ENCODE peak calls at places on chromosome 6, in four cellular contexts. R is HEK293T, A is GM12878, Z is K562. P is an unnamed sample.

GRCh38 chr6:1873781-1874180 is 264.1 kb downstream of the FOXC1 start:
- DNase-seq in R (no peak), A (no peak), Z (no peak), P (no peak)

GRCh38 chr6:31178143-31179041 is 7.9 kb upstream of the POU5F1 start:
- DNase-seq in R (no peak), A (no peak), Z (no peak), P (no peak)

GRCh38 chr6:159654483-159655098 is 38.5 kb downstream of the SOD2 start:
- DNase-seq in R (peak), A (peak), Z (peak), P (peak)

GRCh38 chr6:166301611-166302529 is 6.3 kb downstream of the PRR18 start:
- DNase-seq in R (no peak), A (no peak), Z (no peak), P (peak)

GRCh38 chr6:129684903-129685639 is 24.9 kb downstream of the ARHGAP18 start:
- DNase-seq in R (no peak), A (no peak), Z (no peak), P (no peak)

GRCh38 chr6:129516787-129517186 is 193.2 kb downstream of the ARHGAP18 start:
- DNase-seq in R (no peak), A (no peak), Z (no peak), P (no peak)

GRCh38 chr6:53111865-53112264 is 36.8 kb downstream of the GCM1 start:
- DNase-seq in R (no peak), A (no peak), Z (no peak), P (no peak)

GRCh38 chr6:46584586-46584985 is 68.0 kb downstream of the CYP39A1 start:
- DNase-seq in R (no peak), A (no peak), Z (no peak), P (no peak)

GRCh38 chr6:155327326-155328073 is 13.2 kb upstream of the TFB1M start:
- DNase-seq in R (peak), A (no peak), Z (peak), P (peak)

GRCh38 chr6:158207452-158207788 is 39.3 kb downstream of the GTF2H5 start:
- DNase-seq in R (no peak), A (peak), Z (no peak), P (peak)

GRCh38 chr6:24448396-24448795 is 41.0 kb downstream of the GPLD1 start:
- DNase-seq in R (no peak), A (no peak), Z (no peak), P (no peak)

GRCh38 chr6:52109073-52109635 is 21.7 kb upstream of the PKHD1 start:
- DNase-seq in R (no peak), A (no peak), Z (no peak), P (no peak)

DNA sequence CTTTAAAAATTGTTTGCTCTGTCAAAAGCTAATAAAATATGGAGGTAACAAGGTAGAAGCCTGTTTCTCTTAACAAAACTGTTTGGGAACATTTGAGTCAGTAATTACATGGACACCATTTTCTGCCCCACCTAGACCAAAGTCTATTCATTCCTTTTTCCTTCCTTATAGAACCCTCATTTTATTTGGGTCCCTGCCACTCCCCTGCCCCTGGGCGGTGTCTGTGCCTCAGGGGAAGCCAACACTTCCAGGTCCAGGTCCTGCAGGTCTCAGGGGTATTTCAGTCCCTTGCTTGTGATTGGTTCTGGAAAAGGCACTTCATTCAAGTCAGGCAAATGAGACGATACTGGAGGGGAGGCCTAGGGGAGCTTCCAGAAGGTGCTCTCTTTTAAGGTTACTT is 42.3 kb downstream of the SLC35D3 start:
- DNase-seq in R (no peak), A (no peak), Z (no peak), P (no peak)
- TF ChIP-seq FOXK2 in R (no peak), A (no peak), Z (no peak), P (no peak)

GRCh38 chr6:9986273-9986672 is 428.6 kb downstream of the TFAP2A start:
- DNase-seq in R (no peak), A (no peak), Z (no peak), P (no peak)
- TF ChIP-seq FOXK2 in R (no peak), A (no peak), Z (no peak), P (no peak)

GRCh38 chr6:137080711-137081110 is 35.9 kb upstream of the IL20RA start:
- DNase-seq in R (no peak), A (no peak), Z (no peak), P (no peak)

GRCh38 chr6:137081997-137082396 is 37.2 kb upstream of the IL20RA start:
- DNase-seq in R (no peak), A (no peak), Z (no peak), P (no peak)

DNA sequence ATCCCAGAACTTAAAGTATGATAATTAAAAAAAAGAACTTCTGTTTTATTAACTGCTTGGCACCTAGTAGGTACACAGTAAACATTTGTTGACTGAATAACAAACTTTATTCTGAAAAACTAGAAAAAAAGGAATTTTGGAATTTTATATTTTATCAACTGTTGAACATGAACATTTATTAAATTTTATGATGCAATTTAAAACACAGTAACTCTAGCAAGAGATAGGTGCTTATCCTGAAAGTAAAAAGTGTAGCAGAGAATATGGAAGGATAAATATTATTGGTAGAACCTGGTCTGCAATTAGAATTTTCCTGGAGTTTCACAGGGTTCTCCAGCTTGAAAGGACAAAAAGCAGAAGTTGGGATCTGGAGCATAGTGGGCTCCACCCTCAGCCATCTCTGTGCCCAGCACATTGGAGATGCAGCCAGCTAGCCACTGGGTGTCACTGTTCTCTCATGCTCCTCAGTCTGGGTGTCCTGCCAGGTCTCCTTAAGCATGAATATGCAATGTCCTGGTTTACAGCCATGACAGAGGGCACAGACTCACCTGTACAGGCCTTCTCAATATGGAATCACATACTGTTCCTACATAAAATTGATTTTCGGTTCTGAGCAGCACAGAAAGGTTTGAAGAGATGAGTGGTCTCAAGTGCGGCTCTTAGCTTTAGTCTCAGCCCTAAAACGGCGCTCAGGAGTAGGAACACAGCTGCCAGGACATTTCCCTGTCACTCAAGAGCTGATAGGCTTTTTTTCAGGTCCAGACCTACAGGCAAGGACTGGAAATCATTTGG is 31.7 kb upstream of the IL20RA start:
- DNase-seq in R (peak), A (no peak), Z (peak), P (peak)
- TF ChIP-seq FOXK2 in R (no peak), A (no peak), Z (no peak), P (no peak)

GRCh38 chr6:79250559-79250958 is 16.1 kb upstream of the HMGN3 start:
- DNase-seq in R (no peak), A (no peak), Z (no peak), P (no peak)

GRCh38 chr6:79249136-79249535 is 14.7 kb upstream of the HMGN3 start:
- DNase-seq in R (no peak), A (no peak), Z (no peak), P (no peak)

GRCh38 chr6:79246891-79247290 is 12.4 kb upstream of the HMGN3 start:
- DNase-seq in R (no peak), A (peak), Z (no peak), P (no peak)

DNA sequence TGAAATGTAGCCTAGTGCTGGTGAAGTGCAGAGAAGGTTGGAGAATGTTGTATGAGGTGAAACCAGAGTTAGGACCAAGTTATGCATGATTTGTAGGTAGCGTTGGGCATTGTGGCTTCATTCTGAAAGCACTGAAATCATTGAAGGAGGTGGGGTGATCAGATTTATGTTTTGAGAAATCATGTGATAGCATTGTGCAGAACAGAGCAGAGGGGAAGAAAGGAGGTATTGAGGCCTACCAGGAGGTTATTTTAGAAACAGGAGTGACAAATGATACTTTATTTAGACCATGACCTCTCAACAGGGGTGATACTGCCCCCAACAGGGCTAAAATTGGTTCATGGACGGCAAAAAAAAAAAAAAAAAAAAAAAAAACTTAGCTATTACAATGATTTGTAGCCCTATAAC is 15.6 kb upstream of the HMGN3 start:
- DNase-seq in R (peak), A (peak), Z (peak), P (peak)
- TF ChIP-seq FOXK2 in R (no peak), A (no peak), Z (no peak), P (no peak)

GRCh38 chr6:33837971-33838665 is 34.3 kb upstream of the MLN start:
- DNase-seq in R (no peak), A (no peak), Z (no peak), P (no peak)
- TF ChIP-seq FOXK2 in R (no peak), A (no peak), Z (no peak), P (no peak)